ENCODE peak calls at places on chromosomes 11 and 22, in four cellular contexts. X is Panc1, M is K562, A is HepG2. L is an unnamed sample.

GRCh38 chr11:47388697-47389576 is 10.6 kb upstream of the SPI1 start:
- DNase-seq in M (no peak), X (no peak), A (no peak), L (no peak)

GRCh38 chr11:783581-784015 is 6.3 kb downstream of the CEND1 start:
- DNase-seq in X (no peak), A (no peak), M (peak; percentile 63), L (peak; percentile 78)

GRCh38 chr11:45145083-45145420 is 1.4 kb upstream of the PRDM11 start:
- DNase-seq in X (no peak), A (no peak), M (no peak), L (no peak)

GRCh38 chr11:120883404-120884135 is 140.3 kb upstream of the TBCEL start:
- DNase-seq in A (no peak), M (no peak), X (no peak), L (no peak)

GRCh38 chr11:102142333-102142732 is 32.1 kb downstream of the YAP1 start:
- DNase-seq in A (no peak), X (no peak), M (no peak), L (no peak)

GRCh38 chr22:20247010-20247505 is 21.1 kb downstream of the RTN4R start:
- DNase-seq in M (peak; percentile 82), A (no peak), X (no peak), L (no peak)

GRCh38 chr11:13280777-13281176 is 3.2 kb downstream of the BMAL1 start:
- DNase-seq in A (no peak), X (no peak), M (no peak), L (no peak)

GRCh38 chr11:79173615-79174014 is 267.2 kb downstream of the TENM4 start:
- DNase-seq in A (no peak), M (no peak), X (no peak), L (no peak)

GRCh38 chr11:85137597-85137996 is 489.5 kb downstream of the DLG2 start:
- DNase-seq in M (no peak), A (no peak), X (no peak), L (no peak)

GRCh38 chr11:113023228-113023627 is 62.0 kb downstream of the NCAM1 start:
- DNase-seq in M (no peak), A (no peak), X (no peak), L (no peak)

GRCh38 chr22:36364255-36365019 is 23.3 kb downstream of the MYH9 start:
- DNase-seq in M (no peak), A (no peak), X (no peak), L (no peak)

GRCh38 chr22:40436460-40437431 is 66.4 kb downstream of the SGSM3 start:
- DNase-seq in M (peak; percentile 84), X (peak; percentile 36), A (peak; percentile 41), L (peak; percentile 53)

GRCh38 chr11:32892355-32893090 is at the start of gene QSER1:
- DNase-seq in M (peak; percentile 82), X (peak; percentile 28), A (peak; percentile 35), L (no peak)

GRCh38 chr22:38017272-38017920 is 33.0 kb upstream of the SOX10 start:
- DNase-seq in X (no peak), A (no peak), M (peak; percentile 31), L (no peak)

GRCh38 chr22:27298387-27299141 is 503.0 kb downstream of the MN1 start:
- DNase-seq in M (no peak), A (no peak), X (no peak), L (no peak)

GRCh38 chr11:798093-798713 is at the start of gene SLC25A22:
- DNase-seq in A (peak; percentile 49), M (peak; percentile 89), X (no peak), L (no peak)

DNA sequence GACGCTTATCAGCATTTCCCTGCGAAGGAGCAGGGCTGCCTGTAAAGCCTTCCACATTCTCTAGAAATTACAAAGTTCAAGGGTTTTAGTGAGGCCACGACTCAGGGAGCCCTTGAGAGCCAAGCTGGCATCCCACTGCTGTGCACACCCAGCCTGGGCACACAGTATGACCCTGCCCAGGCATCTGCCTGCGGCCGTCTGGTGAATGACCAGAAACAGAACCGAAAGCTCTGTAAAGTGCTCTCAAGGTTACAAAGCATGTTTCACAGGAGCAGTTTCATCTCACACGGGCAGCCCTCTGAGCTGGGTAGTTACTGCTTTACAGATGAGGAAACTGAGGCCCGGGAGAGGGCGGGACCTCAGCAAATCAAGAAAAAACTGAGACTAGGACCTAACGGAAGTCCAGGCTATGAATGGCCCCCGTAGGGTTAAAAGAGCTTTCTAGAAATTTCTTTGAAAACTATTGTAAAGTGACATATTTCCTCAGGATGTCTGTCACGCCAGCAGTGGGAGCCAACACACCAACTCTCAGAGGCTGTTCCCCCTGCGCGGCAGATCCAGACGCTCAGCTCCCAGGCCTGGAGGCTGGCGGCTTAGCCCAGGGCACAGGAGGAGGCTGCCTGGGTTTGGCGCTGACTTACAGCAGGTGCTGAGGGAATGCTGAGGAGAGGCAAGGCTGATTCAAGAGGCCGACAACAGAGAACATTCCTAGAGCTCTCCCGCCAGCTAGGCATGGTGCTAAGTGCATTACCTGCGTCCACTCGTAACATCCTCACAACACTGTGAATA is 7.7 kb upstream of the TCF20 start:
- DNase-seq in A (no peak), X (no peak), M (no peak), L (no peak)
- TF ChIP-seq TCF7L2 in A (no peak), X (no peak), M (no peak), L (no peak)

GRCh38 chr11:69417211-69418085 is 64.0 kb upstream of the LINC01488 start:
- DNase-seq in M (no peak), X (no peak), A (no peak), L (no peak)

GRCh38 chr11:69418576-69419296 is 62.7 kb upstream of the LINC01488 start:
- DNase-seq in X (no peak), A (no peak), M (no peak), L (no peak)

GRCh38 chr11:69422645-69423044 is 58.8 kb upstream of the LINC01488 start:
- DNase-seq in X (no peak), A (no peak), M (no peak), L (no peak)

GRCh38 chr11:69416746-69417145 is 64.7 kb upstream of the LINC01488 start:
- DNase-seq in M (no peak), A (no peak), X (no peak), L (no peak)

GRCh38 chr11:69419662-69420061 is 61.8 kb upstream of the LINC01488 start:
- DNase-seq in X (no peak), M (no peak), A (no peak), L (no peak)
- TF ChIP-seq TCF7L2 in X (no peak), M (no peak), A (no peak), L (no peak)

GRCh38 chr11:4090258-4090657 is 4.3 kb upstream of the RRM1 start:
- DNase-seq in M (no peak), X (no peak), A (no peak), L (no peak)
- TF ChIP-seq TCF7L2 in M (no peak), X (no peak), A (no peak), L (no peak)

GRCh38 chr11:122048401-122048800 is 67.6 kb downstream of the BLID start:
- DNase-seq in M (no peak), A (no peak), X (no peak), L (no peak)
- TF ChIP-seq TCF7L2 in M (no peak), A (no peak), X (no peak), L (no peak)

L was measured in HCT116.